ENCODE peak calls at places on chromosomes 1 and 21, in seven cellular contexts. D is heart left ventricle, Q is spleen, V is psoas muscle, F is suprapubic skin, W is right cardiac atrium, M is tibial nerve. X is an unnamed sample.

GRCh38 chr1:10456661-10457060 is 6.8 kb downstream of the CORT start:
- DNase-seq in M (no peak), D (no peak), F (no peak), Q (no peak), V (no peak), W (no peak), X (no peak)

GRCh38 chr1:193111641-193112090 is 6.5 kb upstream of the GLRX2 start:
- DNase-seq in V (peak), M (peak), D (no peak), W (peak), Q (no peak), F (no peak), X (peak)

GRCh38 chr1:206036661-206037455 is 13.2 kb upstream of the CTSE start:
- DNase-seq in W (no peak), V (no peak), D (no peak), F (no peak), M (no peak), Q (no peak), X (no peak)

GRCh38 chr1:26284597-26285351 is 4.9 kb downstream of the SH3BGRL3 start:
- DNase-seq in V (peak), D (peak), M (peak), Q (peak), F (peak), W (peak), X (peak)

GRCh38 chr1:69766431-69766830 is 198.7 kb downstream of the LRRC7 start:
- DNase-seq in W (no peak), D (no peak), M (no peak), Q (no peak), F (no peak), V (no peak), X (no peak)

GRCh38 chr1:152728986-152729385 is 21.0 kb downstream of the LCE4A start:
- DNase-seq in D (no peak), F (no peak), M (no peak), W (no peak), V (no peak), Q (no peak), X (no peak)

GRCh38 chr21:26085882-26086281 is 84.7 kb downstream of the APP start:
- DNase-seq in W (no peak), D (no peak), Q (no peak), F (no peak), M (no peak), V (no peak), X (no peak)

GRCh38 chr1:209416660-209417059 is 166.9 kb upstream of the CAMK1G start:
- DNase-seq in M (no peak), F (no peak), Q (no peak), W (no peak), D (no peak), V (no peak), X (no peak)

GRCh38 chr1:153506831-153507413 is 28.9 kb downstream of the S100A6 start:
- DNase-seq in Q (no peak), D (peak), M (peak), W (peak), V (peak), F (peak), X (peak)

GRCh38 chr1:18643154-18644012 is 12.7 kb downstream of the PAX7 start:
- DNase-seq in W (no peak), V (no peak), F (no peak), M (no peak), Q (no peak), D (no peak), X (no peak)

GRCh38 chr1:45894331-45894730 is 90.9 kb downstream of the MAST2 start:
- DNase-seq in Q (no peak), W (no peak), F (no peak), V (no peak), M (no peak), D (no peak), X (no peak)

GRCh38 chr1:203328714-203329122 is 22.2 kb downstream of the FMOD start:
- DNase-seq in V (no peak), D (no peak), W (no peak), F (no peak), Q (no peak), M (no peak), X (no peak)

GRCh38 chr1:3922851-3923250 is 22.8 kb upstream of the C1orf174 start:
- DNase-seq in D (no peak), Q (peak), F (peak), M (no peak), W (no peak), V (no peak), X (no peak)

GRCh38 chr1:156052862-156053769 is 482 bp downstream of the UBQLN4 start:
- DNase-seq in Q (peak), D (peak), V (peak), W (peak), M (peak), F (peak), X (peak)

GRCh38 chr1:246166841-246167240 is 340.2 kb downstream of the SMYD3 start:
- DNase-seq in Q (no peak), F (no peak), M (no peak), D (no peak), W (no peak), V (no peak), X (no peak)

GRCh38 chr21:44900559-44901251 is 20.0 kb downstream of the ITGB2 start:
- DNase-seq in V (peak), F (no peak), Q (peak), M (no peak), D (no peak), W (peak), X (peak)

GRCh38 chr1:23563755-23564374 is 4.6 kb upstream of the ID3 start:
- DNase-seq in F (no peak), V (no peak), M (no peak), W (no peak), Q (no peak), D (no peak), X (no peak)

GRCh38 chr1:23562138-23562819 is 3.0 kb upstream of the ID3 start:
- DNase-seq in Q (peak), M (peak), D (peak), V (peak), F (peak), W (peak), X (peak)

GRCh38 chr1:23561813-23562100 is 2.5 kb upstream of the ID3 start:
- DNase-seq in D (no peak), F (no peak), V (no peak), W (no peak), Q (no peak), M (no peak), X (no peak)

GRCh38 chr1:23561076-23561812 is 1.9 kb upstream of the ID3 start:
- DNase-seq in W (no peak), D (no peak), Q (no peak), M (no peak), F (no peak), V (no peak), X (no peak)

GRCh38 chr1:23563003-23563402 is 3.7 kb upstream of the ID3 start:
- DNase-seq in W (no peak), V (no peak), Q (no peak), M (no peak), F (no peak), D (no peak), X (no peak)
- H3K27ac ChIP-seq in W (peak), V (peak), Q (peak), M (peak), F (peak), D (peak), X (peak)

GRCh38 chr1:27596261-27596660 is 7.7 kb downstream of the AHDC1 start:
- DNase-seq in F (no peak), Q (no peak), V (no peak), D (peak), W (no peak), M (no peak), X (no peak)
- H3K27ac ChIP-seq in F (peak), Q (peak), V (peak), D (no peak), W (no peak), M (no peak), X (peak)

GRCh38 chr1:43991200-43991475 is 261 bp upstream of the CCDC24 start:
- DNase-seq in F (no peak), M (no peak), D (no peak), Q (no peak), W (no peak), V (no peak), X (no peak)
- H3K27ac ChIP-seq in F (peak), M (no peak), D (peak), Q (peak), W (peak), V (peak), X (peak)

GRCh38 chr1:117205368-117205767 is 5.4 kb downstream of the VTCN1 start:
- DNase-seq in V (no peak), W (no peak), D (no peak), M (no peak), F (no peak), Q (no peak), X (no peak)
- H3K27ac ChIP-seq in V (no peak), W (no peak), D (no peak), M (no peak), F (no peak), Q (no peak), X (no peak)

GRCh38 chr1:201944002-201944401 is 2.3 kb downstream of the LMOD1 start:
- DNase-seq in M (no peak), V (no peak), Q (no peak), W (no peak), F (no peak), D (no peak), X (no peak)
- H3K27ac ChIP-seq in M (no peak), V (peak), Q (no peak), W (peak), F (no peak), D (no peak), X (no peak)

GRCh38 chr1:8388732-8389562 is 71.0 kb downstream of the SLC45A1 start:
- DNase-seq in W (no peak), Q (no peak), D (no peak), F (no peak), V (no peak), M (no peak), X (no peak)
- H3K27ac ChIP-seq in W (no peak), Q (no peak), D (no peak), F (no peak), V (peak), M (no peak), X (no peak)